ENCODE peak calls at places on chromosomes 1 and 21, in four cellular contexts. R is GM12878, O is H1, P is HepG2. A is an unnamed sample. For H3K4me1, the result is how much of the 10 kb centered on the place peaks cover.

GRCh38 chr1:55725378-55725777 is 510.2 kb upstream of the USP24 start:
- DNase-seq in P (no peak), O (no peak), R (no peak), A (no peak)

GRCh38 chr1:27575861-27576331 is 28.0 kb downstream of the AHDC1 start:
- DNase-seq in R (no peak), O (no peak), P (peak), A (no peak)

GRCh38 chr1:236642763-236643162 is 38.4 kb upstream of the HEATR1 start:
- DNase-seq in O (no peak), R (no peak), P (no peak), A (no peak)

GRCh38 chr1:23957096-23957495 is 2.5 kb upstream of the PNRC2 start:
- DNase-seq in O (no peak), R (no peak), P (no peak), A (no peak)

GRCh38 chr1:77834771-77835334 is 53.6 kb upstream of the NEXN start:
- DNase-seq in P (no peak), R (no peak), O (no peak), A (no peak)

GRCh38 chr1:31122101-31122735 is 56.7 kb upstream of the PUM1 start:
- DNase-seq in R (no peak), P (no peak), O (no peak), A (peak)

GRCh38 chr1:170537798-170538503 is 6.0 kb downstream of the GORAB start:
- DNase-seq in P (peak), R (no peak), O (no peak), A (no peak)

GRCh38 chr1:56477164-56478111 is 101.9 kb downstream of the PLPP3 start:
- DNase-seq in P (peak), R (peak), O (peak), A (peak)

GRCh38 chr1:35633526-35633925 is 7.8 kb downstream of the PSMB2 start:
- DNase-seq in R (no peak), O (no peak), P (no peak), A (no peak)

GRCh38 chr1:151130837-151131586 is 15.4 kb downstream of the SEMA6C start:
- DNase-seq in R (peak), P (no peak), O (peak), A (peak)

GRCh38 chr1:1005774-1006304 is 5.9 kb upstream of the HES4 start:
- DNase-seq in P (no peak), R (no peak), O (no peak), A (no peak)

GRCh38 chr1:70264875-70265274 is 43.7 kb downstream of the SRSF11 start:
- DNase-seq in P (no peak), R (no peak), O (no peak), A (no peak)
- TF ChIP-seq SUZ12 in P (no peak), R (no peak), O (no peak), A (no peak)

GRCh38 chr1:63891211-63891610 is 117.4 kb downstream of the ROR1 start:
- DNase-seq in P (no peak), R (peak), O (no peak), A (no peak)
- H3K4me1 ChIP-seq in P (under half), R (under half), O (under half), A (under half)

GRCh38 chr1:87061742-87062156 is 147.3 kb downstream of the HS2ST1 start:
- DNase-seq in R (peak), P (no peak), O (no peak), A (no peak)
- TF ChIP-seq YY1 in R (no peak), P (no peak), O (no peak), A (no peak)

DNA sequence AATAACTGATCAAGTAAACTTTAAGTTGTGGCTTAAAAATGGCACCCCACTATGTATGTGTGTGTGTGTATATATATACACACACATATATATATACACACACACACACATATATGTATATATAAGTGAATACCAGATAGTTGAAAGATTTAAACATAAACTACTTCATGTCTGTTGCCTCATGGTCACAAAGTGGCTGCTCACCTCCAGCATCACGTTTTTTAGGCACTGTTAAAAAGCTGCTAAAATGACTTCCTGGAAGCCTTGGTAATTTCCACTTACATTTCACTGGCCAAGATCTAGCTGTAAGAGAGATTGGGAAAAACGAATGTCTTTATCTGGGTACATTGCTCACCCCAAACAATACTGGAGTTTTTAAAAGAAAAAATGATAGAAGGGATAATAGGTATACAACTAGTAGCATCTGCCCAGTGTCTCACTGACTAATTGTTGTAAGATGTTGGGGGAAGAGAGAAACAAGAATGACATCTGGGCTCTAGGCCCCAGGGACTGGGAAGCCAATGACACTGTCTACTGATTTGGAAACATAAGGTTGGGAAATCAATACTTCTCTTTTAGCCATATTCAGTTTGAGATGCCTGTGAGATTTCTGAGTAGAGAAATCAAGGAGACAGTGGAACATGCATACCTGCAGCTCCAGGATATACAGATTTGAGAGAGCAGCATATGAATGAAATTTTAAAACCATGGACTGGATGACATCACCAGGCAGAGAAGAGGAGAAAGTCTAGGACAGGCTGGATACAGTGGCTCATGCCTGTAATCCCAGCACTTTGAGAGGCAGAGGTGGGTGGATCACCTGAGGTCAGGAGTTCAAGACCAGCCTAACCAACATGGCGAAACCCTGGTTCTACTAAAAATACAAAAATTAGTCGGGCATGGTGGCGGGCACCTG is 42.8 kb downstream of the CLDN14 start:
- DNase-seq in R (no peak), P (no peak), O (no peak), A (no peak)
- TF ChIP-seq SUZ12 in R (no peak), P (no peak), O (no peak), A (no peak)

DNA sequence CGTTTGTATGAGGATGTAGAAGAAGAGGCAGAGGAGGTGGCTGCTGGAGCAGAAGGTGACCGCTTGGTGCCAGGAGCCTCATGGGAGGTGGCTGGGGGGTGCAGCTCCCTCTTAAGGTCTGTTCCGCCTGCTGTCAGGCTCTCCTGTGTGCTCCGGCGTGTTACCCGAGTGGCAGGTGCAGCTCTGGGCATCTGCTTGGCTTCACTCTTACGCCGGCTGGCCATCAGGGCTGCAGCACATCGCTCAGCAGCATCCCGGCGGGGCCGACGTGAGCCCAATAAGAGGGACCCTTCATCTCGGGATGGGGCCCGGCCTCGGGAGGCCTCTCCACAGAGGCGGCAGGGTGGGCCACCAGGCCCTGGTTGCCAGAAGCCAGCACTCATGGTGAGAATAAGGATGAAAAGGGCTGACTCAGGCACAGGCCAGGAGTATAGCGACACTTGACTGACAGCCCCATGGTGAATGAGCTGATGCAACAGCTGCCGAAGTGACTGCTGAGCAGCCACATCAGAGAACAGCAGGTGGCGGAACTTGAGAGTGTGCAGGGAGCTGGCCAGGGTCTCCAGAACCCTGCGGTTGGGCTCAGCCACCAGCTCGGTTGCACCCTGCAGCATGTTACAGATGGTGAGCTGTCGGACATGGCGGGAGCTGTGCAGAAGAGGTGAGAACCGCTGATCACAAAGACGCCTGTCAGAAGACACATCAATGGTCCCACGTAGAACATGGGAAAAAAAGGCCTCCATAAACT is 17.5 kb downstream of the LRRC41 start:
- DNase-seq in O (peak), R (no peak), P (no peak), A (no peak)
- H3K4me1 ChIP-seq in O (under half), R (under half), P (under half), A (under half)

GRCh38 chr1:119779869-119780356 is 11.2 kb upstream of the HMGCS2 start:
- DNase-seq in O (no peak), R (no peak), P (no peak), A (no peak)

GRCh38 chr1:119782541-119783338 is 14.0 kb upstream of the HMGCS2 start:
- DNase-seq in R (no peak), O (no peak), P (no peak), A (no peak)

GRCh38 chr1:119778359-119778758 is 9.7 kb upstream of the HMGCS2 start:
- DNase-seq in O (no peak), P (no peak), R (no peak), A (no peak)

GRCh38 chr1:119781434-119782210 is 12.9 kb upstream of the HMGCS2 start:
- DNase-seq in R (no peak), O (no peak), P (no peak), A (no peak)

GRCh38 chr1:119778886-119779560 is 10.3 kb upstream of the HMGCS2 start:
- DNase-seq in R (no peak), P (no peak), O (no peak), A (no peak)
- TF ChIP-seq YY1 in R (no peak), P (peak), O (no peak), A (no peak)

DNA sequence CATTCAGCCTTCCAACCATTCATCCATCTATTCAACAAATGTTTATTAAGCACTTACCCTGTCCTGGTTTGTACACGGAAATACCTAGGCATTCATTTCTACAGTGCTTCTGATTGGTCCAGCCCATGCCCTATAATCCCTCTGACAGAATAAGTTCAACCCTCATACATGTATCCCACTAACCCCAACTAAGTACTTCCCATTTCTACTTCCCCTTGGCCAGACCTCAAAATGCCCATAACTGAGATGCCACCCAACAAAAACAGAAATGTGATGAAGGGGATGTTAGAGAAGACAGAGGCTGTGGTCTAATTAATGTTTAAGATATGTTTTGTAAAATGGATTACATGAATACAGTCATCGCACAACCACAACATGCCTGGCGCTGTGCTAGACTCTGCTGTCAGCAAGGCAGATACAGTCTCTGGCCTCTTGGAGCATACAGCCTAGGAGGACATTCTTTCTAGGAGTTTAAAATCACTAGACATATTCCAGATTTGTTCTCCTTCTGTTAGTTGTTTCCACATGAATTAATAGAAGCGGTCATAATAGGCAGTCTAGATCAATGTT is 6.4 kb downstream of the CD48 start:
- DNase-seq in O (no peak), R (no peak), P (no peak), A (no peak)
- TF ChIP-seq SUZ12 in O (no peak), R (no peak), P (no peak), A (no peak)

GRCh38 chr1:93667642-93668041 is 14.0 kb downstream of the BCAR3 start:
- DNase-seq in O (no peak), P (no peak), R (no peak), A (no peak)
- H3K4me1 ChIP-seq in O (under half), P (half or more), R (under half), A (under half)

GRCh38 chr21:35602811-35603210 is 457.5 kb downstream of the SETD4 start:
- DNase-seq in R (no peak), O (no peak), P (no peak), A (no peak)
- TF ChIP-seq YY1 in R (no peak), O (no peak), P (no peak), A (no peak)

GRCh38 chr1:51840743-51841461 is 37.6 kb downstream of the NRDC start:
- DNase-seq in O (no peak), R (no peak), P (no peak), A (no peak)
- TF ChIP-seq SUZ12 in O (no peak), R (no peak), P (no peak), A (no peak)